ENCODE peak calls at places on chromosomes 16 and 17, in nine cellular contexts. N is neuronal stem cell; Z is breast epithelium; C is ascending aorta; D is thoracic aorta; G is tibial artery; H is CD4-positive, alpha-beta memory T cell; U is GM23248; Q is endothelial cell of umbilical vein. I is an unnamed sample. For H3K4me1, the result is how much of the 10 kb centered on the place peaks cover.

GRCh38 chr16:8863594-8864424 is 5.0 kb downstream of the CARHSP1 start:
- DNase-seq in N (no peak), Z (no peak), C (no peak), D (no peak), G (no peak), H (no peak), U (peak), Q (no peak), I (no peak)

GRCh38 chr17:59827721-59828477 is 64.8 kb downstream of the TUBD1 start:
- DNase-seq in N (no peak), Z (no peak), C (no peak), D (no peak), G (no peak), H (peak), U (no peak), Q (peak), I (no peak)

GRCh38 chr17:44389723-44390202 is 314 bp upstream of the ITGA2B start:
- DNase-seq in N (no peak), Z (no peak), C (no peak), D (no peak), G (no peak), H (no peak), U (no peak), Q (no peak), I (no peak)

GRCh38 chr17:64443086-64443760 is 5.7 kb upstream of the MILR1 start:
- DNase-seq in N (no peak), Z (no peak), C (no peak), D (no peak), G (no peak), H (no peak), U (no peak), Q (no peak), I (no peak)

GRCh38 chr17:52202572-52202876 is 44.0 kb upstream of the CA10 start:
- DNase-seq in N (no peak), Z (no peak), C (no peak), D (no peak), G (no peak), H (no peak), U (no peak), Q (no peak), I (no peak)

GRCh38 chr17:79938696-79939435 is 96.8 kb downstream of the TBC1D16 start:
- DNase-seq in N (no peak), Z (no peak), C (no peak), D (no peak), G (no peak), H (no peak), U (no peak), Q (no peak), I (no peak)

GRCh38 chr17:16463341-16464000 is 28.5 kb downstream of the LRRC75A start:
- DNase-seq in N (no peak), Z (no peak), C (no peak), D (no peak), G (no peak), H (no peak), U (peak), Q (peak), I (no peak)

GRCh38 chr17:35129154-35129972 is 7.9 kb downstream of the FNDC8 start:
- DNase-seq in N (no peak), Z (no peak), C (no peak), D (no peak), G (no peak), H (no peak), U (peak), Q (no peak), I (no peak)

GRCh38 chr17:50675627-50676026 is 32.1 kb downstream of the ANKRD40 start:
- DNase-seq in N (no peak), Z (no peak), C (no peak), D (no peak), G (no peak), H (no peak), U (no peak), Q (no peak), I (no peak)

GRCh38 chr16:84614075-84614474 is 3.8 kb downstream of the COTL1 start:
- DNase-seq in N (no peak), Z (no peak), C (no peak), D (no peak), G (no peak), H (no peak), U (no peak), Q (no peak), I (no peak)

GRCh38 chr17:62708587-62708986 is 81.1 kb downstream of the MRC2 start:
- DNase-seq in N (no peak), Z (no peak), C (no peak), D (no peak), G (no peak), H (no peak), U (peak), Q (no peak), I (no peak)

GRCh38 chr17:77462101-77462500 is 321.3 kb downstream of the SEC14L1 start:
- DNase-seq in N (no peak), Z (no peak), C (no peak), D (no peak), G (no peak), H (peak), U (no peak), Q (no peak), I (no peak)

GRCh38 chr17:77459018-77459755 is 318.4 kb downstream of the SEC14L1 start:
- DNase-seq in N (no peak), Z (no peak), C (no peak), D (no peak), G (no peak), H (no peak), U (no peak), Q (no peak), I (no peak)

GRCh38 chr17:77461277-77462057 is 320.7 kb downstream of the SEC14L1 start:
- DNase-seq in N (no peak), Z (no peak), C (no peak), D (no peak), G (no peak), H (no peak), U (no peak), Q (no peak), I (no peak)

GRCh38 chr17:77458202-77459017 is 317.6 kb downstream of the SEC14L1 start:
- DNase-seq in N (no peak), Z (no peak), C (no peak), D (no peak), G (peak), H (no peak), U (no peak), Q (no peak), I (no peak)

GRCh38 chr17:77460514-77461046 is 319.8 kb downstream of the SEC14L1 start:
- DNase-seq in N (no peak), Z (no peak), C (no peak), D (no peak), G (no peak), H (no peak), U (no peak), Q (no peak), I (no peak)
- H3K4me1 ChIP-seq in N (under half), Z (under half), C (under half), D (under half), G (under half), H (half or more), U (under half), Q (under half), I (under half)

GRCh38 chr16:11737678-11738077 is 5.0 kb downstream of the TXNDC11 start:
- DNase-seq in N (no peak), Z (no peak), C (no peak), D (no peak), G (no peak), H (no peak), U (no peak), Q (no peak), I (no peak)
- H3K4me1 ChIP-seq in N (under half), Z (under half), C (under half), D (half or more), G (under half), H (half or more), U (under half), Q (under half), I (under half)

GRCh38 chr16:14606102-14606501 is 24.0 kb downstream of the PARN start:
- DNase-seq in N (no peak), Z (no peak), C (no peak), D (no peak), G (no peak), H (no peak), U (no peak), Q (no peak), I (no peak)
- H3K4me1 ChIP-seq in N (under half), Z (under half), C (under half), D (under half), G (under half), H (under half), U (under half), Q (under half), I (under half)

GRCh38 chr16:30367349-30368009 is 2.8 kb downstream of the TBC1D10B start:
- DNase-seq in N (no peak), Z (no peak), C (no peak), D (no peak), G (no peak), H (no peak), U (peak), Q (no peak), I (no peak)
- H3K4me1 ChIP-seq in N (under half), Z (under half), C (under half), D (under half), G (under half), H (under half), U (under half), Q (under half), I (under half)

GRCh38 chr16:12086861-12087260 is 110.3 kb downstream of the SNX29 start:
- DNase-seq in N (no peak), Z (no peak), C (no peak), D (no peak), G (no peak), H (no peak), U (no peak), Q (no peak), I (no peak)
- H3K4me1 ChIP-seq in N (under half), Z (under half), C (under half), D (under half), G (under half), H (under half), U (under half), Q (under half), I (under half)

GRCh38 chr16:1408171-1408837 is 6.2 kb downstream of the UNKL start:
- DNase-seq in N (peak), Z (peak), C (peak), D (peak), G (peak), H (peak), U (peak), Q (peak), I (peak)

GRCh38 chr16:1414532-1415265 is at the start of gene UNKL:
- DNase-seq in N (peak), Z (no peak), C (no peak), D (no peak), G (peak), H (peak), U (peak), Q (peak), I (no peak)

GRCh38 chr16:1412847-1413246 is 1.7 kb downstream of the UNKL start:
- DNase-seq in N (no peak), Z (no peak), C (no peak), D (no peak), G (no peak), H (no peak), U (no peak), Q (no peak), I (no peak)

GRCh38 chr16:1416521-1416941 is 2.0 kb upstream of the UNKL start:
- DNase-seq in N (no peak), Z (no peak), C (no peak), D (no peak), G (no peak), H (no peak), U (no peak), Q (no peak), I (no peak)

DNA sequence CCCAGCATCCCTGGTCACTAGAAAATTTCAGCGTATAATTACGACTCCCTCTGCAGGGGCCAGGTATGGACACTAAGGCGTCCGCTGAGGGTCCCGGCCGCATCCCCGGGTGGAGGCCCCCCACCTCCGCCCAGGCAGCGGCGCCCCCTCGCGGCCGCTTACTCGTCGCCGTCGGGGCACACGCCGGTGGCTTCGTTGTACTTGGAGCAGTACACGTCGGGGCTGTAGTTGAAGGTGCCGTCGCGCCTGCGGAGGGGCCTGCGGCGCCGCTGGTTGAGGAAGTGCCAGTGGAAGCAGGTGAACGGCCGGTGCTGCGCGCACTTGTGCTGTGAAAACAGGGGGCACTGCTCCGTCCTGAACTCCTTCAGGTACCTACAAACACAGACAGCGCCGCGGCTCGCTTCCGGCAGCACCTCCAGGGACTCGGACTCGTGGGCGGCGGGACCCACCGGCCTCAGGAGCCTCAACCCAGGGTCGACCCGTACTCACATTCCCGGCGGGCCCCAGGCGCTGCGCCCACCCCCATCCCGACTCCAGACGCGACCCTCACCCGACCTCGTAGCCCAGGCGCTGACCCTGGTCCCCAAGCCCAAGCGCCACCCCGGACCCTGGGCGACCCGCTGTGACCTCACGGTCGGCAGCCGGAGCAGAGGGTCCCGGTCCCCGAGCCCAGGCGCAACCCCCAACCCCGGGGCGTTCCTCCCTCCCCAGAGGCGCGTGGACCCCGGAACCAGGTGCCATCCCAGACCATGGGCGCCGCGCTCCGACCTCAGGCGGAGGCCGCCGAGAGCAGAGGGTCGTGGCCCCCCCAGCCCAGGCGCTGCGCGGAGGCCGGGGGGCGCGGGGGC is 596 bp downstream of the UNKL start:
- DNase-seq in N (peak), Z (no peak), C (no peak), D (no peak), G (peak), H (peak), U (peak), Q (peak), I (peak)
- H3K4me1 ChIP-seq in N (under half), Z (under half), C (under half), D (under half), G (under half), H (under half), U (under half), Q (under half), I (under half)

GRCh38 chr17:78912082-78912481 is 9.1 kb upstream of the CEP295NL start:
- DNase-seq in N (no peak), Z (no peak), C (no peak), D (no peak), G (no peak), H (no peak), U (no peak), Q (no peak), I (no peak)
- H3K4me1 ChIP-seq in N (under half), Z (under half), C (under half), D (half or more), G (under half), H (under half), U (under half), Q (under half), I (under half)